ENCODE peak calls at places on chromosomes 4 and X, in eight cellular contexts. P is fibroblast of lung; N is heart right ventricle; U is IMR-90; F is cardiac muscle cell; J is GM06990; Y is neural progenitor cell; D is CD8-positive, alpha-beta T cell. B is an unnamed sample. For H3K36me3, the result is how much of the 10 kb centered on the place peaks cover.

GRCh38 chrX:23505531-23506303 is 161.6 kb upstream of the PRDX4 start:
- DNase-seq in P (no peak), N (no peak), U (no peak), F (no peak), J (no peak), Y (peak), D (no peak), B (no peak)

GRCh38 chr4:172149329-172149728 is 336.1 kb downstream of the GALNTL6 start:
- DNase-seq in P (no peak), N (no peak), U (no peak), F (no peak), J (no peak), Y (no peak), D (no peak), B (no peak)

GRCh38 chr4:114108869-114109268 is 129.4 kb upstream of the ARSJ start:
- DNase-seq in P (peak), N (no peak), U (peak), F (no peak), J (no peak), Y (no peak), D (no peak), B (peak)

GRCh38 chr4:156949373-156949814 is 22.2 kb downstream of the PDGFC start:
- DNase-seq in P (peak), N (no peak), U (peak), F (peak), J (no peak), Y (no peak), D (no peak), B (peak)

GRCh38 chr4:76883147-76883546 is 14.8 kb downstream of the SOWAHB start:
- DNase-seq in P (peak), N (no peak), U (peak), F (peak), J (no peak), Y (no peak), D (no peak), B (no peak)

GRCh38 chr4:5965225-5965624 is 53.0 kb downstream of the C4orf50 start:
- DNase-seq in P (no peak), N (no peak), U (no peak), F (no peak), J (no peak), Y (no peak), D (no peak), B (no peak)

GRCh38 chrX:16993791-16994318 is 47.4 kb downstream of the REPS2 start:
- DNase-seq in P (no peak), N (no peak), U (no peak), F (no peak), J (no peak), Y (peak), D (no peak), B (no peak)

GRCh38 chr4:139014391-139015268 is 951 bp upstream of the NOCT start:
- DNase-seq in P (peak), N (no peak), U (peak), F (peak), J (no peak), Y (no peak), D (no peak), B (peak)

GRCh38 chr4:15240764-15241163 is 187.1 kb upstream of the C1QTNF7 start:
- DNase-seq in P (peak), N (no peak), U (peak), F (peak), J (no peak), Y (no peak), D (no peak), B (no peak)

GRCh38 chrX:85004255-85004654 is 578 bp downstream of the APOOL start:
- DNase-seq in P (peak), N (no peak), U (peak), F (peak), J (no peak), Y (no peak), D (no peak), B (no peak)

GRCh38 chrX:23235051-23235450 is 99.6 kb upstream of the PTCHD1 start:
- DNase-seq in P (no peak), N (no peak), U (no peak), F (no peak), J (no peak), Y (no peak), D (no peak), B (no peak)

GRCh38 chr4:8035371-8035780 is 95.7 kb upstream of the AFAP1 start:
- DNase-seq in P (peak), N (no peak), U (peak), F (peak), J (no peak), Y (no peak), D (no peak), B (peak)

GRCh38 chr4:57064120-57064519 is 46.1 kb downstream of the IGFBP7 start:
- DNase-seq in P (no peak), N (no peak), U (no peak), F (no peak), J (no peak), Y (no peak), D (no peak), B (no peak)

GRCh38 chrX:153672531-153673397 is 849 bp downstream of the PNCK start:
- DNase-seq in P (no peak), N (no peak), U (no peak), F (peak), J (no peak), Y (no peak), D (no peak), B (no peak)

GRCh38 chrX:109732319-109732779 is 708 bp downstream of the ACSL4 start:
- DNase-seq in P (peak), N (no peak), U (peak), F (peak), J (peak), Y (peak), D (no peak), B (no peak)

GRCh38 chrX:108271397-108271787 is 166.8 kb downstream of the COL4A6 start:
- DNase-seq in P (no peak), N (no peak), U (no peak), F (no peak), J (no peak), Y (no peak), D (no peak), B (no peak)

GRCh38 chrX:78960888-78961287 is 15.7 kb downstream of the P2RY10 start:
- DNase-seq in P (no peak), N (no peak), U (no peak), F (no peak), J (no peak), Y (no peak), D (no peak), B (no peak)

GRCh38 chr4:150647008-150647407 is 65.1 kb downstream of the MAB21L2 start:
- DNase-seq in P (peak), N (no peak), U (peak), F (no peak), J (no peak), Y (no peak), D (no peak), B (no peak)

GRCh38 chr4:15378055-15378454 is 49.8 kb upstream of the C1QTNF7 start:
- DNase-seq in P (peak), N (no peak), U (peak), F (peak), J (no peak), Y (peak), D (no peak), B (no peak)

GRCh38 chrX:9609987-9610386 is 145.1 kb downstream of the TBL1X start:
- DNase-seq in P (no peak), N (no peak), U (no peak), F (no peak), J (no peak), Y (no peak), D (no peak), B (no peak)

GRCh38 chrX:84108589-84108988 is 79.4 kb downstream of the RPS6KA6 start:
- DNase-seq in P (no peak), N (no peak), U (no peak), F (no peak), J (no peak), Y (no peak), D (no peak), B (no peak)

GRCh38 chrX:133745361-133745760 is 240.0 kb downstream of the GPC3 start:
- DNase-seq in P (no peak), N (no peak), U (no peak), F (no peak), J (no peak), Y (no peak), D (no peak), B (no peak)

GRCh38 chr4:25900310-25900709 is 13.7 kb upstream of the SMIM20 start:
- DNase-seq in P (peak), N (no peak), U (peak), F (no peak), J (no peak), Y (no peak), D (no peak), B (no peak)

GRCh38 chr4:26762650-26763049 is 98.0 kb upstream of the STIM2 start:
- DNase-seq in P (peak), N (no peak), U (peak), F (peak), J (no peak), Y (no peak), D (no peak), B (peak)

GRCh38 chr4:84639143-84639542 is 56.2 kb downstream of the CDS1 start:
- DNase-seq in P (no peak), N (no peak), U (no peak), F (no peak), J (no peak), Y (no peak), D (no peak), B (no peak)

GRCh38 chr4:81510643-81511189 is 39.0 kb upstream of the RASGEF1B start:
- DNase-seq in P (no peak), N (no peak), U (no peak), F (no peak), J (no peak), Y (no peak), D (no peak), B (no peak)

GRCh38 chrX:124239911-124240310 is 92.5 kb upstream of the TEX13D start:
- DNase-seq in P (no peak), N (no peak), U (no peak), F (no peak), J (peak), Y (no peak), D (no peak), B (no peak)

GRCh38 chr4:186516287-186516686 is 39.1 kb downstream of the MTNR1A start:
- DNase-seq in P (no peak), N (no peak), U (no peak), F (no peak), J (no peak), Y (no peak), D (no peak), B (no peak)

GRCh38 chr4:98631506-98631905 is 26.9 kb downstream of the TSPAN5 start:
- DNase-seq in P (no peak), N (no peak), U (no peak), F (no peak), J (no peak), Y (no peak), D (no peak), B (no peak)

GRCh38 chr4:178941975-178942374 is 1499.7 kb upstream of the AGA start:
- DNase-seq in P (no peak), N (no peak), U (no peak), F (no peak), J (no peak), Y (peak), D (no peak), B (no peak)

GRCh38 chr4:174503079-174503724 is 19.1 kb downstream of the HPGD start:
- DNase-seq in P (no peak), N (no peak), U (no peak), F (no peak), J (no peak), Y (no peak), D (no peak), B (no peak)

GRCh38 chrX:15607067-15607466 is 6.3 kb upstream of the ACE2 start:
- DNase-seq in P (no peak), N (no peak), U (no peak), F (no peak), J (no peak), Y (no peak), D (no peak), B (no peak)

GRCh38 chr4:26484538-26484937 is 5.7 kb downstream of the CCKAR start:
- DNase-seq in P (peak), N (no peak), U (no peak), F (no peak), J (no peak), Y (no peak), D (no peak), B (no peak)

DNA sequence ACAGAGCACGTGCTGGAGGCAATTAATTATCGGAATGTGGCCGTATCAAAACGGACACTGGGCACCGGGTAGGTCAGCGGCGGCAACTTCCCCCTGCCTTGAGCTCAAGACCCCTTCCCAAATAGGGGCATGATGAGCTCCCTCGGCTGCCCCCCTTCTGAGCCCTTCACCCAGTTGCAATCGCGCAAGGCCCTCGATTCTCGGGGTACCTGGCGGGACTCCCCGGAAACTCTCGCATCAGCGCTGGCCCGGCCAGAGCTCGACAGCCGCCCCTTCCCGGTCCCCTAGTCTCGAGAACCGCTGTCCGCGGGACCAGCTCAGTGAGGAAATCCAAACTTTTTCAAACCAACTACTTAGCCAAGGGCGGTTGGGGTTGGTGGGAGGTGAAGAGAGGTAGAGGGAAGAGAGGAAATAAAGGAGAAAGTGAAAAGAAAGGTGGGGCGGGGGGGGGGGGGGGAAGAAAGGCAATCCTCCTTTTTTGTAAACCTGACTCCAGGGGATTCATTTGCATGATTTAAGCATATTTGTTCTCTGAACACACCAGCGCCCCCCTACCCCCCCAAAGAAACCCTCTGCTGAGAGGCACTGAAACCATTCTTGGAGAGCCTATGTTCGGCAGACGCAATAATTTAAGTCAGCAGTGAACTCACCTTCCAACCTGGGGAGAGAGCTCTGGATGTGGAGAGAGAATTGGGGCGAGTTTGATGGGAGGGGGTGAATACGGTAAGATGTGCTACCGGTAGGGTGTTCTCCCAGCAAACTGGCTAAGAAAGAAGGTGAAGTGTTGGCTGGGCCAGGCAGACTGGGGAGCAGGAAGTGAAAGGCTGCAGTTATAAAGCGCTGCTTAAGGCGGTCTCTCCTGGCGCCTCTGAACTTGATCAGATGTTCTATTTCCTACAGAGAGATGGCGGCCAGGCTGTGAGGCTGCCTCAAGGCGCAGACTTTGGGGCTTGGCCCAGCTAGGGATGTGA is 2.0 kb upstream of the ZIC3 start:
- DNase-seq in P (no peak), N (no peak), U (no peak), F (no peak), J (no peak), Y (peak), D (no peak), B (no peak)
- H3K4me3 ChIP-seq in P (no peak), N (no peak), U (no peak), F (peak), J (no peak), Y (peak), D (no peak), B (no peak)

DNA sequence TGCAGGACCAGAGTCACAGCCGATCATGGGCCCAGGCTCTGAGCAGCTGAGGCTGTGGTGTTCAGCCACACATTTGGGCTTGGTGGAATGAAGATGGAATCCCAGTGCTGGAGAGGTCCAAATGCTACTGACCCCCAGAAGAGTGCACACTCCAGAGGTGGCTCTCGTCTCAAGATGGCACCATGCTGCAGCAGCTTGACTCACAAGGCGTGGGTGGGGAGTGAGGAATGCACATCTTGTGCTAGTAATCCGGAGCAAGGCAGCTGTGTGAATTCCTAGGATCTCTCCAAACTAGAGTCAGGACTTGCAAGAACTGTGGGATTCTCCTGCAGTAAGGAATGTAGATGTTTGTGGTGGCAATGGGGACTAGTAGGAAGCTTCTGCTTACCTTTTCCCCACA is 28.7 kb downstream of the RAB28 start:
- DNase-seq in P (peak), N (no peak), U (peak), F (no peak), J (no peak), Y (no peak), D (no peak), B (no peak)
- H3K36me3 ChIP-seq in P (under half), N (under half), U (under half), F (under half), J (under half), Y (under half), D (under half), B (under half)

GRCh38 chrX:47222776-47223350 is 4.4 kb downstream of the CDK16 start:
- DNase-seq in P (no peak), N (no peak), U (no peak), F (no peak), J (no peak), Y (peak), D (no peak), B (no peak)
- TF ChIP-seq CTCF in P (no peak), N (no peak), U (no peak), F (no peak), J (no peak), Y (no peak), D (no peak), B (no peak)

DNA sequence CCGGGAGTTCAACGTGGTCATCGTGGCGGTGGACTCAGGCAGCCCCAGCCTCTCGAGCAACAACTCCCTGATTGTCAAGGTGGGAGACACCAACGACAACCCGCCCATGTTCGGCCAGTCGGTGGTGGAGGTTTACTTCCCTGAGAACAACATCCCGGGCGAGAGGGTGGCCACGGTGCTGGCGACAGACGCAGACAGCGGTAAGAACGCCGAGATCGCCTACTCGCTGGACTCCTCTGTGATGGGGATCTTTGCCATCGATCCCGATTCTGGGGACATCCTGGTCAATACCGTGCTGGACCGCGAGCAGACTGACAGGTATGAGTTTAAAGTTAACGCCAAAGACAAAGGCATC is 2.7 kb downstream of the PCDH7 start:
- DNase-seq in P (peak), N (no peak), U (no peak), F (no peak), J (peak), Y (peak), D (no peak), B (no peak)
- H3K4me3 ChIP-seq in P (peak), N (peak), U (peak), F (peak), J (no peak), Y (peak), D (no peak), B (peak)

GRCh38 chr4:168928346-168928745 is 81.7 kb downstream of the CBR4 start:
- DNase-seq in P (no peak), N (no peak), U (no peak), F (no peak), J (no peak), Y (no peak), D (no peak), B (no peak)
- H3K36me3 ChIP-seq in P (under half), N (half or more), U (under half), F (half or more), J (under half), Y (under half), D (under half), B (under half)

DNA sequence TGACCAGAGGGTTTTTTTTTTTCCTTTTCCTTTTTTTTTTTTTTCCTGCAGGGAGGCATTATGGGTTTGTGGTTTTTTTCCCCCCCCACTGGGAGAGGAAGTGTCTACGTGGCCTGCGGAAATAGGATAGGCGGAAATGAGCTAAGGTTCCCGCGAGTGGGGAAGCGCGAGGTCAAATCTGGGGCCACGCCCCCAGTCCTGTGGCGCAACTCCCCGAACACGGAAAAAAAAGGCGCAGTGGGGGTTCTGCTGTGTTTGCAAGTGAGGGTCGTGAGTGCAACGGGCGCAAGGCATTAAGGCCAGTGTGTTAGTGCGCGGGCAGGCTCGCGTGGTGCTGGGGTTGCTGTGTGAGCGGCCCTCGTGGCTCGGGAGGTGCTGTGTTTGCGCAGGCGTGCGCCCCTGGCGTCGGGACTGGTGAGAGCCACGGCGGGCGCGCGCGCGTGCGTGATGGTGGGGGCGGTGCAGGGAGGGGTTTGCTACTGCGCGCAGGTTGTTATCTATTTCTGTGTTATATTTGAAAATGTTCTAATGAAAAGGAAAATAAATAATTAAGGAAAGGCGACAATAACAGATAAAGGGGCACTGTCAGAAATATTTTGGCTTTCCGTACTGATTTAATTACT is 685 bp upstream of the MORF4L2 start:
- DNase-seq in P (peak), N (peak), U (peak), F (peak), J (peak), Y (peak), D (peak), B (peak)
- TF ChIP-seq CTCF in P (peak), N (peak), U (peak), F (peak), J (peak), Y (peak), D (no peak), B (peak)

DNA sequence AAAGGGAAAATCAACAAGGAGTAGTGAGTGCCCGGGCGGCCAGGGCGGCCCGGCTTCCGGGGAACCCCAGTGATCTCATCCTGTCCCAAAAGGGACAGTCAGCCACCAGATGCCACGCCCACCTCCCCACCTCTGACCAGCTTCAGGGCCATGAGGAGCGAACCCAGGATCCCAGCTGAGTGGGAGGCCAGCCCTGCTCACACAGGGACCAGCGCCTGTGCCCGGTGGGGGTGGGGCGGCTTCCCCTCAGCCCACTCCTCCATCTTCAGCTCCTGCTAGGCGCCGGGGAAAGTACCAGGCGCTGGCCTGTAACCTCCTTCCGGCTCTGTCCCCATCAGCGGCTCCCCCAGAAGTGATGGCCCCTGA is 6.2 kb downstream of the MYL5 start:
- DNase-seq in P (no peak), N (no peak), U (no peak), F (no peak), J (no peak), Y (no peak), D (no peak), B (no peak)
- H3K4me3 ChIP-seq in P (no peak), N (peak), U (no peak), F (peak), J (peak), Y (peak), D (peak), B (peak)

GRCh38 chr4:177351611-177352010 is 41.9 kb downstream of the NEIL3 start:
- DNase-seq in P (no peak), N (no peak), U (no peak), F (no peak), J (no peak), Y (no peak), D (no peak), B (no peak)
- H3K36me3 ChIP-seq in P (under half), N (under half), U (under half), F (under half), J (under half), Y (under half), D (under half), B (under half)

GRCh38 chr4:136395212-136395722 is 1137.0 kb downstream of the PCDH18 start:
- DNase-seq in P (no peak), N (no peak), U (no peak), F (no peak), J (no peak), Y (no peak), D (no peak), B (no peak)

GRCh38 chr4:136400829-136401228 is 1131.5 kb downstream of the PCDH18 start:
- DNase-seq in P (no peak), N (no peak), U (no peak), F (no peak), J (no peak), Y (peak), D (no peak), B (no peak)
- TF ChIP-seq CTCF in P (no peak), N (no peak), U (no peak), F (no peak), J (no peak), Y (peak), D (no peak), B (peak)

B was measured in kidney epithelial cell.